ENCODE peak calls at places on chromosomes 4 and X, in seven cellular contexts. P, A, R, O, D, X and I are unnamed samples.
A peak's percentile ranks its signal among the peaks of the same experiment; 100 is the strongest.

GRCh38 chr4:10108391-10108790 is 8.2 kb downstream of the WDR1 start:
- DNase-seq in P (no peak), A (no peak), R (no peak), O (no peak), D (no peak), X (no peak), I (no peak)

GRCh38 chrX:40103565-40104323 is 6.0 kb upstream of the BCOR start:
- DNase-seq in P (no peak), A (no peak), R (no peak), O (no peak), D (no peak), X (no peak), I (no peak)

GRCh38 chrX:71367396-71367795 is 1.2 kb downstream of the TAF1 start:
- DNase-seq in P (no peak), A (no peak), R (peak; percentile 5), O (no peak), D (no peak), X (no peak), I (no peak)

GRCh38 chr4:16140520-16141249 is 56.9 kb upstream of the PROM1 start:
- DNase-seq in P (no peak), A (peak; percentile 25), R (peak; percentile 82), O (no peak), D (peak; percentile 63), X (peak; percentile 99), I (no peak)

GRCh38 chrX:134026732-134027311 is 41.4 kb upstream of the GPC3 start:
- DNase-seq in P (no peak), A (no peak), R (peak; percentile 4), O (peak; percentile 0), D (peak; percentile 41), X (peak; percentile 84), I (no peak)

GRCh38 chr4:137310593-137311490 is 221.5 kb downstream of the PCDH18 start:
- DNase-seq in P (no peak), A (peak; percentile 69), R (peak; percentile 78), O (no peak), D (peak; percentile 83), X (no peak), I (no peak)

GRCh38 chrX:11143931-11144678 is 33.0 kb downstream of the HCCS start:
- DNase-seq in P (peak; percentile 38), A (peak; percentile 41), R (peak; percentile 75), O (peak; percentile 25), D (peak; percentile 74), X (peak; percentile 55), I (peak; percentile 16)

GRCh38 chr4:6658635-6659075 is 18.2 kb downstream of the MRFAP1 start:
- DNase-seq in P (no peak), A (no peak), R (peak; percentile 50), O (no peak), D (no peak), X (no peak), I (no peak)

GRCh38 chr4:118036336-118036735 is 2.0 kb downstream of the NDST3 start:
- DNase-seq in P (no peak), A (no peak), R (no peak), O (no peak), D (no peak), X (no peak), I (no peak)

GRCh38 chr4:88320780-88321373 is 36.5 kb upstream of the PPM1K start:
- DNase-seq in P (no peak), A (no peak), R (peak; percentile 43), O (peak; percentile 24), D (no peak), X (no peak), I (no peak)

GRCh38 chrX:30654989-30655607 is 1.9 kb downstream of the GK start:
- DNase-seq in P (no peak), A (no peak), R (no peak), O (no peak), D (no peak), X (no peak), I (no peak)

GRCh38 chr4:77010841-77011354 is 61.3 kb downstream of the SEPTIN11 start:
- DNase-seq in P (no peak), A (no peak), R (peak; percentile 85), O (no peak), D (no peak), X (no peak), I (no peak)

GRCh38 chr4:89056292-89056952 is 563 bp downstream of the FAM13A start:
- DNase-seq in P (no peak), A (no peak), R (no peak), O (no peak), D (no peak), X (no peak), I (no peak)

GRCh38 chrX:28884823-28885222 is 297.6 kb downstream of the IL1RAPL1 start:
- DNase-seq in P (no peak), A (no peak), R (no peak), O (no peak), D (no peak), X (no peak), I (no peak)

GRCh38 chr4:93313207-93313606 is 515.3 kb upstream of the ATOH1 start:
- DNase-seq in P (no peak), A (no peak), R (no peak), O (no peak), D (no peak), X (no peak), I (no peak)

GRCh38 chr4:53592686-53593641 is 1.7 kb upstream of the LNX1 start:
- DNase-seq in P (peak; percentile 24), A (no peak), R (no peak), O (no peak), D (no peak), X (no peak), I (no peak)

GRCh38 chr4:1567519-1567807 is 116.7 kb downstream of the FAM53A start:
- DNase-seq in P (no peak), A (no peak), R (no peak), O (no peak), D (no peak), X (no peak), I (no peak)

GRCh38 chr4:133594246-133595207 is 445.4 kb downstream of the PCDH10 start:
- DNase-seq in P (no peak), A (no peak), R (peak; percentile 68), O (no peak), D (no peak), X (no peak), I (no peak)

GRCh38 chr4:121304843-121305348 is 75.9 kb downstream of the QRFPR start:
- DNase-seq in P (no peak), A (no peak), R (no peak), O (no peak), D (no peak), X (no peak), I (no peak)

GRCh38 chr4:6779667-6780565 is 2.6 kb upstream of the KIAA0232 start:
- DNase-seq in P (no peak), A (no peak), R (no peak), O (peak; percentile 32), D (no peak), X (peak; percentile 62), I (no peak)

GRCh38 chr4:159516556-159516955 is 413.7 kb downstream of the RAPGEF2 start:
- DNase-seq in P (no peak), A (peak; percentile 2), R (peak; percentile 18), O (no peak), D (no peak), X (no peak), I (no peak)

GRCh38 chrX:65926095-65927019 is 113.5 kb downstream of the VSIG4 start:
- DNase-seq in P (no peak), A (no peak), R (no peak), O (no peak), D (no peak), X (no peak), I (no peak)

GRCh38 chr4:111546881-111547280 is 598.4 kb upstream of the FAM241A start:
- DNase-seq in P (no peak), A (no peak), R (no peak), O (no peak), D (no peak), X (no peak), I (no peak)